ENCODE peak calls at places on chromosome 3, in eight cellular contexts. One of them, this sample, is unnamed.

GRCh38 chr3:148074916-148075315 is 622.8 kb upstream of the AGTR1 start:
- DNase-seq in GM10248: no peak
- DNase-seq in iPS-NIHi11: no peak
- DNase-seq in neural crest cell: no peak
- DNase-seq in Calu3: no peak
- DNase-seq in sigmoid colon: no peak
- DNase-seq in ovary: no peak
- DNase-seq in H9: no peak
- DNase-seq in this sample: no peak

GRCh38 chr3:177833392-177833791 is 636.1 kb upstream of the TBL1XR1 start:
- DNase-seq in GM10248: no peak
- DNase-seq in iPS-NIHi11: no peak
- DNase-seq in neural crest cell: no peak
- DNase-seq in Calu3: peak
- DNase-seq in sigmoid colon: no peak
- DNase-seq in ovary: no peak
- DNase-seq in H9: no peak
- DNase-seq in this sample: no peak

GRCh38 chr3:167739190-167739589 is 3.7 kb downstream of the SERPINI1 start:
- DNase-seq in GM10248: no peak
- DNase-seq in iPS-NIHi11: no peak
- DNase-seq in neural crest cell: no peak
- DNase-seq in Calu3: no peak
- DNase-seq in sigmoid colon: no peak
- DNase-seq in ovary: no peak
- DNase-seq in H9: no peak
- DNase-seq in this sample: no peak

GRCh38 chr3:190319660-190320059 is 2.6 kb downstream of the CLDN1 start:
- DNase-seq in GM10248: no peak
- DNase-seq in iPS-NIHi11: no peak
- DNase-seq in neural crest cell: no peak
- DNase-seq in Calu3: peak
- DNase-seq in sigmoid colon: no peak
- DNase-seq in ovary: no peak
- DNase-seq in H9: no peak
- DNase-seq in this sample: no peak

GRCh38 chr3:10116138-10116460 is 624 bp downstream of the BRK1 start:
- DNase-seq in GM10248: no peak
- DNase-seq in iPS-NIHi11: peak
- DNase-seq in neural crest cell: no peak
- DNase-seq in Calu3: peak
- DNase-seq in sigmoid colon: no peak
- DNase-seq in ovary: no peak
- DNase-seq in H9: no peak
- DNase-seq in this sample: no peak

GRCh38 chr3:53043738-53044137 is 2.1 kb downstream of the SFMBT1 start:
- DNase-seq in GM10248: no peak
- DNase-seq in iPS-NIHi11: no peak
- DNase-seq in neural crest cell: no peak
- DNase-seq in Calu3: no peak
- DNase-seq in sigmoid colon: no peak
- DNase-seq in ovary: no peak
- DNase-seq in H9: no peak
- DNase-seq in this sample: no peak

GRCh38 chr3:105255351-105255750 is 111.4 kb upstream of the ALCAM start:
- DNase-seq in GM10248: no peak
- DNase-seq in iPS-NIHi11: no peak
- DNase-seq in neural crest cell: no peak
- DNase-seq in Calu3: no peak
- DNase-seq in sigmoid colon: no peak
- DNase-seq in ovary: no peak
- DNase-seq in H9: no peak
- DNase-seq in this sample: no peak

GRCh38 chr3:132311860-132312259 is 5.3 kb upstream of the ACP3 start:
- DNase-seq in GM10248: no peak
- DNase-seq in iPS-NIHi11: no peak
- DNase-seq in neural crest cell: no peak
- DNase-seq in Calu3: no peak
- DNase-seq in sigmoid colon: no peak
- DNase-seq in ovary: no peak
- DNase-seq in H9: no peak
- DNase-seq in this sample: no peak

GRCh38 chr3:45182915-45183881 is 37.0 kb upstream of the CDCP1 start:
- DNase-seq in GM10248: no peak
- DNase-seq in iPS-NIHi11: peak
- DNase-seq in neural crest cell: no peak
- DNase-seq in Calu3: peak
- DNase-seq in sigmoid colon: no peak
- DNase-seq in ovary: peak
- DNase-seq in H9: peak
- DNase-seq in this sample: no peak

GRCh38 chr3:151835751-151836550 is 22.0 kb downstream of the AADAC start:
- DNase-seq in GM10248: no peak
- DNase-seq in iPS-NIHi11: peak
- DNase-seq in neural crest cell: no peak
- DNase-seq in Calu3: no peak
- DNase-seq in sigmoid colon: no peak
- DNase-seq in ovary: no peak
- DNase-seq in H9: no peak
- DNase-seq in this sample: no peak

GRCh38 chr3:112111785-112112402 is 21.2 kb downstream of the GCSAM start:
- DNase-seq in GM10248: peak
- DNase-seq in iPS-NIHi11: peak
- DNase-seq in neural crest cell: peak
- DNase-seq in Calu3: peak
- DNase-seq in sigmoid colon: no peak
- DNase-seq in ovary: no peak
- DNase-seq in H9: peak
- DNase-seq in this sample: peak

GRCh38 chr3:9783954-9784353 is 8.3 kb downstream of the TADA3 start:
- DNase-seq in GM10248: no peak
- DNase-seq in iPS-NIHi11: no peak
- DNase-seq in neural crest cell: no peak
- DNase-seq in Calu3: no peak
- DNase-seq in sigmoid colon: no peak
- DNase-seq in ovary: no peak
- DNase-seq in H9: no peak
- DNase-seq in this sample: no peak

GRCh38 chr3:58271901-58272501 is 34.0 kb upstream of the RPP14 start:
- DNase-seq in GM10248: no peak
- DNase-seq in iPS-NIHi11: no peak
- DNase-seq in neural crest cell: no peak
- DNase-seq in Calu3: peak
- DNase-seq in sigmoid colon: no peak
- DNase-seq in ovary: no peak
- DNase-seq in H9: no peak
- DNase-seq in this sample: no peak

This sample was measured in activated T-helper 1 cell treated with anti-CD3 and anti-CD28 coated beads, Interleukin-12 subunit alpha, Interleukin-12 subunit beta, Interleukin-2, Interleukin-4 antibody, amounts not matched to agents 30 ng/mL and 10 ng/mL and 1 ng/mL, durations not matched to agents 14 hours and 24 hours and 36 hours.